ENCODE peak calls at places on chromosomes 5 and 9, in nine cellular contexts. H is A549, J is ovary, T is heart left ventricle, A is GM12878, G is HepG2, I is transverse colon, B is suprapubic skin, W is IMR-90. V is an unnamed sample.
A peak's percentile ranks its signal among the peaks of the same experiment; 100 is the strongest.

GRCh38 chr9:136658849-136659535 is 3.7 kb upstream of the EGFL7 start:
- DNase-seq in J (no peak), I (no peak), W (no peak), T (no peak), B (no peak), H (no peak), A (no peak), G (no peak), V (no peak)

GRCh38 chr9:120755044-120755443 is 38.2 kb downstream of the FBXW2 start:
- DNase-seq in B (no peak), G (no peak), H (no peak), W (no peak), I (no peak), T (no peak), A (no peak), J (no peak), V (no peak)

GRCh38 chr5:151106073-151106472 is 25.2 kb upstream of the TNIP1 start:
- DNase-seq in G (no peak), A (no peak), T (no peak), H (no peak), J (no peak), B (no peak), I (no peak), W (no peak), V (no peak)

GRCh38 chr9:92294297-92294676 is 790 bp upstream of the IARS1 start:
- DNase-seq in H (no peak), G (peak; percentile 9), W (peak; percentile 16), A (no peak), B (no peak), I (no peak), T (no peak), J (no peak), V (no peak)

GRCh38 chr9:129624947-129625346 is 1.0 kb upstream of the NTMT1 start:
- DNase-seq in I (no peak), W (peak; percentile 32), J (no peak), T (no peak), B (no peak), A (no peak), G (peak; percentile 66), H (no peak), V (no peak)

GRCh38 chr9:71929223-71929622 is 17.8 kb downstream of the C9orf85 start:
- DNase-seq in I (no peak), H (no peak), W (peak; percentile 82), G (no peak), A (no peak), B (no peak), J (no peak), T (no peak), V (no peak)

GRCh38 chr9:78029601-78030552 is 1.7 kb downstream of the GNAQ start:
- DNase-seq in W (peak; percentile 48), G (no peak), H (peak; percentile 18), I (peak; percentile 14), B (no peak), A (no peak), T (no peak), J (peak; percentile 30), V (no peak)

GRCh38 chr5:159041754-159042153 is 58.0 kb downstream of the EBF1 start:
- DNase-seq in I (no peak), A (no peak), T (no peak), B (no peak), J (no peak), H (no peak), G (no peak), W (no peak), V (no peak)

GRCh38 chr5:174078416-174078815 is 32.9 kb downstream of the NSG2 start:
- DNase-seq in W (no peak), H (no peak), A (no peak), G (peak; percentile 52), T (no peak), J (no peak), B (no peak), I (no peak), V (no peak)

GRCh38 chr5:77326142-77326541 is 115.7 kb downstream of the PDE8B start:
- DNase-seq in A (no peak), G (no peak), B (no peak), J (no peak), T (no peak), H (no peak), I (no peak), W (no peak), V (no peak)

GRCh38 chr9:99296375-99296951 is 74.4 kb downstream of the SEC61B start:
- DNase-seq in G (no peak), I (no peak), H (no peak), A (no peak), T (peak; percentile 45), W (no peak), J (peak; percentile 22), B (no peak), V (no peak)

GRCh38 chr9:94301577-94301976 is 26.9 kb downstream of the NUTM2F start:
- DNase-seq in A (no peak), G (no peak), W (no peak), I (no peak), J (no peak), T (no peak), H (no peak), B (no peak), V (no peak)

GRCh38 chr9:389159-389558 is 174.5 kb downstream of the DOCK8 start:
- DNase-seq in I (no peak), A (no peak), J (no peak), B (no peak), G (no peak), H (no peak), T (no peak), W (no peak), V (no peak)

GRCh38 chr9:389758-390157 is 175.1 kb downstream of the DOCK8 start:
- DNase-seq in I (no peak), A (no peak), G (no peak), T (no peak), B (no peak), W (no peak), J (no peak), H (no peak), V (no peak)

GRCh38 chr9:382383-382782 is 167.7 kb downstream of the DOCK8 start:
- DNase-seq in T (no peak), B (no peak), G (no peak), I (no peak), W (no peak), H (no peak), A (no peak), J (no peak), V (no peak)

DNA sequence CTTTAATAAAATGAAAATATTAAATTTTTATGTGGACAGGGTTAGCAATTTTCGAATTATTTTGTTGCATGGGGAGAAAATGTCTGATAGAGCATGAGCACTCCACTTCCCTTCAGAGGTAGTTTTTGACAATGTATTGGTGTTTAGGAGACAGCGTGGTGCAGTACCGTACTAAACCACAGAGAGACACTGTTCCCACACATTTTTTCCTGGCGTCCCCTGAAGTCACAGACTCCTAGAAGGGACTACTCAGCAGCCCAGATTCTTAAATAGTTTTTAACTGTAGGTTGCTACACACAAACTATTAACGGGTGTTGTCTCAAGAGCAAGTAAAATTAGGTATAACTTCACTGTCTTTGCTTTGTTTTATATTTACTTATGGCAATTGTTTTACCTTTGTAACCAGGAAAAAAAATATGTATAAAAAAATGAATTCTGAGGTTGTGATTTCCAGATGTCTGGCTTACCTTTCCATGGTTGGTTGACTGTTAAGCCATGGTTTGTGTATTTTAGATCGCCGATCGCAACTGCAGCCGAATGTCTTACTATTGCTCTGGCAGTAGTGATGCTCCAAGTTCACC is 171.2 kb downstream of the DOCK8 start:
- DNase-seq in H (peak; percentile 56), A (no peak), B (no peak), I (peak; percentile 51), W (peak; percentile 52), G (peak; percentile 44), J (peak; percentile 60), T (no peak), V (peak; percentile 33)
- TF ChIP-seq CTCF in H (peak; percentile 94), A (peak; percentile 46), B (peak; percentile 68), I (peak; percentile 95), W (peak; percentile 81), G (peak; percentile 83), J (peak; percentile 81), T (peak; percentile 85), V (no peak)

DNA sequence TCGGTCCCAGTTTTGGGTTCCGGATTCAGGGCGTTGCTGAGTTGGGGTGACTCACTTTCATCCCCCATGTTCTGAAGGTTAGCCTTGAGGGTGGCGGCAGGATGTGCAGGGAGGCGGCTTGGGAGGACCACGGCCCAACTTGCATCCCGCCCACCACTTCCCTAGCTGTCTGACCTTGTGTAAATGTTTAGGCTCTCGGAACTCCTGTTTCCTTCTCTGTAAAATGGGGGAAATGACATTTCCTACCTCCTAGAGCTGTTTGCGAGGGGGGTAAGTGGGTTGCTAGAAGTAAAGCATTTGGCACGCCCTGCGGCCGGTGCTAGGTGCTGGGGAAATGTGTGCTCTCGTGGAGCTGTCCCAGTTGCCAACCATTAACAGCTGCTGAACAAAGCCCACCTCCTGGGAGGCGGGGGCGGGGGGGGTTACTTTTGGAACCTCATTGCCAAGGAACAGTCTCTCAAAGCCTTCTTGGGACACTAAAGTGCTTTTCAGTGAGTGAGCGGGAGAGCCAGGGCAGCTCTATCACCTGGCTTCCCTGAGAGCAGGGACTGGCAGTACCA is 27.5 kb downstream of the PTGES2 start:
- DNase-seq in W (no peak), T (no peak), J (peak; percentile 52), I (no peak), B (no peak), A (no peak), G (no peak), H (no peak), V (no peak)
- TF ChIP-seq POLR2A in W (no peak), T (no peak), J (no peak), I (no peak), B (no peak), A (no peak), G (no peak), H (no peak), V (no peak)

DNA sequence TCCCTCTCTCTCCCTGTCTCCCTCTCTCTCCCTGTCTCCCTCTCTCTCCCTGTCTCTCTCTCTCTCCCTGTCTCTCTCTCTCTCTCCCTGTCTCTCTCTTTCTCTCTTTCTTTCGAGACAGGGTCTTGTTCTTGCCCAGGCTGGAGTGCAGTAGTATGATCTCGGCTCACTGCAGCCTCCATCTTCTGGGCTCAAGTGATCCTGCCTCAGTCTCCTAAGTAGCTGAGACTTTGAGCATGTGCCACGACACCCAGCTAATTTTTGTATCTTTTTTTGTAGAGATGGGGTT is 14.3 kb downstream of the TRIO start:
- DNase-seq in B (no peak), J (no peak), A (no peak), W (no peak), H (no peak), I (no peak), G (no peak), T (no peak), V (no peak)
- H3K4me3 ChIP-seq in B (no peak overlapping the region), J (no peak overlapping the region), A (no peak overlapping the region), W (peak overlapping the region; percentile 38), H (no peak overlapping the region), I (no peak overlapping the region), G (no peak overlapping the region), T (no peak overlapping the region), V (no peak overlapping the region)

DNA sequence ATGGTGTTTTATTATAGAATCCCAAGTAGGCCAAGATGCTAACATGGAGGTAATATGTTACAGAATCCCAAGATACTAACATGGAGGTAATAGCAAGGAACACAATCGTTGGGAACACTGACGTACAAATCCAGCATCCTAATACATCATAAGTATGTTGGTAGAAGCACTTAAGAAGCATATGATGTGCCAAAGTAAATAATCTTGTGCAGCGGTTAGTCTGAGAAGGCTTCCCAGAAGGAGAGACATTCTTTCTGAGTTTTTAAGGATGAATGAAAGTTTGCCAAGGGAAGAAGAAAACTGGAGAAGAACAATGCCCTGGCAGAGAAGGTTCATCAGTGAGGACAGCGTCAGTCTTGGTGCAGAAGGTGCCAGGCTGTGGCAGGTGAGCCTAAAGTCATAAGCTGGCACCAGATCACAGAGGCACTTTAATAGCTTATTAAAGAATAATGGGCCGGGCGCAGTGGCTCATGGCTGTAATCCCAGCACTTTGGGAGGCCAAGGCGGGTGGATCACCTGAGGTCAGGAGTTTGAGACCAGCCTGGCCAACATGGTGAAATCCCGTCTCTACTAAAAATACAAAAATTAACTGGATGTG is 294.5 kb upstream of the PIK3R1 start:
- DNase-seq in I (no peak), G (no peak), B (no peak), W (no peak), H (no peak), T (no peak), J (no peak), A (no peak), V (no peak)
- TF ChIP-seq CTCF in I (no peak), G (no peak), B (no peak), W (no peak), H (no peak), T (no peak), J (no peak), A (no peak), V (no peak)

V was measured in lower leg skin.